ENCODE peak calls at places on chromosomes 16 and 17, in four cellular contexts. One of them, this sample, is unnamed.

GRCh38 chr17:34620458-34620857 is 41.1 kb downstream of the TMEM132E start:
- DNase-seq in mesendoderm: no peak
- DNase-seq in right lobe of liver: no peak
- DNase-seq in IMR-90: no peak
- DNase-seq in this sample: no peak

GRCh38 chr16:85613609-85614337 is 651 bp downstream of the GSE1 start:
- DNase-seq in mesendoderm: peak; percentile 93
- DNase-seq in right lobe of liver: peak; percentile 72
- DNase-seq in IMR-90: no peak
- DNase-seq in this sample: no peak

GRCh38 chr16:31108035-31108793 is at the start of gene BCKDK:
- DNase-seq in mesendoderm: peak; percentile 65
- DNase-seq in right lobe of liver: peak; percentile 79
- DNase-seq in IMR-90: peak; percentile 60
- DNase-seq in this sample: peak; percentile 49

GRCh38 chr16:79600636-79601091 is at the start of gene MAF:
- DNase-seq in mesendoderm: peak; percentile 86
- DNase-seq in right lobe of liver: peak; percentile 97
- DNase-seq in IMR-90: peak; percentile 24
- DNase-seq in this sample: peak; percentile 97

GRCh38 chr16:86905302-86905701 is 327.0 kb downstream of the FOXL1 start:
- DNase-seq in mesendoderm: no peak
- DNase-seq in right lobe of liver: no peak
- DNase-seq in IMR-90: no peak
- DNase-seq in this sample: no peak

GRCh38 chr17:3845361-3845753 is 689 bp downstream of the NCBP3 start:
- DNase-seq in mesendoderm: peak; percentile 55
- DNase-seq in right lobe of liver: no peak
- DNase-seq in IMR-90: no peak
- DNase-seq in this sample: no peak

GRCh38 chr16:84648595-84649510 is 542 bp downstream of the KLHL36 start:
- DNase-seq in mesendoderm: no peak
- DNase-seq in right lobe of liver: peak; percentile 78
- DNase-seq in IMR-90: no peak
- DNase-seq in this sample: no peak

GRCh38 chr16:81405702-81406113 is 38.9 kb upstream of the CMIP start:
- DNase-seq in mesendoderm: peak; percentile 96
- DNase-seq in right lobe of liver: no peak
- DNase-seq in IMR-90: peak; percentile 92
- DNase-seq in this sample: peak; percentile 94

GRCh38 chr17:60163108-60163784 is 13.5 kb downstream of the CA4 start:
- DNase-seq in mesendoderm: no peak
- DNase-seq in right lobe of liver: no peak
- DNase-seq in IMR-90: no peak
- DNase-seq in this sample: no peak

GRCh38 chr16:58037365-58038057 is 12.0 kb downstream of the MMP15 start:
- DNase-seq in mesendoderm: peak; percentile 32
- DNase-seq in right lobe of liver: no peak
- DNase-seq in IMR-90: no peak
- DNase-seq in this sample: no peak

GRCh38 chr16:66228791-66229190 is 137.7 kb upstream of the CDH5 start:
- DNase-seq in mesendoderm: no peak
- DNase-seq in right lobe of liver: no peak
- DNase-seq in IMR-90: peak; percentile 38
- DNase-seq in this sample: no peak

GRCh38 chr16:972316-973002 is 1.7 kb upstream of the LMF1 start:
- DNase-seq in mesendoderm: no peak
- DNase-seq in right lobe of liver: no peak
- DNase-seq in IMR-90: no peak
- DNase-seq in this sample: no peak

GRCh38 chr17:28405632-28406477 is at the start of gene SLC46A1:
- DNase-seq in mesendoderm: peak; percentile 78
- DNase-seq in right lobe of liver: peak; percentile 79
- DNase-seq in IMR-90: no peak
- DNase-seq in this sample: no peak

GRCh38 chr17:32970281-32970680 is 21.4 kb upstream of the SPACA3 start:
- DNase-seq in mesendoderm: no peak
- DNase-seq in right lobe of liver: no peak
- DNase-seq in IMR-90: no peak
- DNase-seq in this sample: no peak

DNA sequence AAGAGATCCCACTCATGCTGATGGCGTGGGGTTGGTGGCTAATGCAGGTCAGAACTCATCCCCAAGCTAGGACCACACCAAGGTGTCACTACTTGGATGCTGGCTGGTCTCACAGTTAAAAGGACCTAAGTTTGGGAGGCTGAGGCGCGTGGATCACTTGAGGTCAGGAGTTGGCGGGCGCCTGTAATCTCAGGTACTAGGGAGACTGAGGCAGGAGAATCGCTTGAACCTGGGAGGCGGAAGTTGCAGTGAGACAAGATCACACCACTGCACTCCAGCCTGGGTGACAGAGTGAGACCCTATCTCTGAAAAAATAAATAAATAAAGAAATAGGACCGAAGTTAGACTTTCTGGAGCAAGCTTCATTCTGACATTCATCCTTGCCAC is 6.6 kb upstream of the CDC42EP4 start:
- DNase-seq in mesendoderm: no peak
- DNase-seq in right lobe of liver: no peak
- DNase-seq in IMR-90: no peak
- DNase-seq in this sample: no peak
- H3K4me3 ChIP-seq in mesendoderm: no peak overlapping the region
- H3K4me3 ChIP-seq in right lobe of liver: no peak overlapping the region
- H3K4me3 ChIP-seq in IMR-90: no peak overlapping the region
- H3K4me3 ChIP-seq in this sample: no peak overlapping the region

GRCh38 chr17:6231886-6232767 is 161.9 kb downstream of the WSCD1 start:
- DNase-seq in mesendoderm: peak; percentile 61
- DNase-seq in right lobe of liver: no peak
- DNase-seq in IMR-90: no peak
- DNase-seq in this sample: no peak
- H3K27ac ChIP-seq in mesendoderm: no peak overlapping the region
- H3K27ac ChIP-seq in right lobe of liver: no peak overlapping the region
- H3K27ac ChIP-seq in IMR-90: no peak overlapping the region
- H3K27ac ChIP-seq in this sample: no peak overlapping the region

GRCh38 chr17:31457391-31458234 is 66.1 kb downstream of the RAB11FIP4 start:
- DNase-seq in mesendoderm: peak; percentile 21
- DNase-seq in right lobe of liver: no peak
- DNase-seq in IMR-90: no peak
- DNase-seq in this sample: no peak
- H3K4me3 ChIP-seq in mesendoderm: no peak overlapping the region
- H3K4me3 ChIP-seq in right lobe of liver: no peak overlapping the region
- H3K4me3 ChIP-seq in IMR-90: no peak overlapping the region
- H3K4me3 ChIP-seq in this sample: no peak overlapping the region

DNA sequence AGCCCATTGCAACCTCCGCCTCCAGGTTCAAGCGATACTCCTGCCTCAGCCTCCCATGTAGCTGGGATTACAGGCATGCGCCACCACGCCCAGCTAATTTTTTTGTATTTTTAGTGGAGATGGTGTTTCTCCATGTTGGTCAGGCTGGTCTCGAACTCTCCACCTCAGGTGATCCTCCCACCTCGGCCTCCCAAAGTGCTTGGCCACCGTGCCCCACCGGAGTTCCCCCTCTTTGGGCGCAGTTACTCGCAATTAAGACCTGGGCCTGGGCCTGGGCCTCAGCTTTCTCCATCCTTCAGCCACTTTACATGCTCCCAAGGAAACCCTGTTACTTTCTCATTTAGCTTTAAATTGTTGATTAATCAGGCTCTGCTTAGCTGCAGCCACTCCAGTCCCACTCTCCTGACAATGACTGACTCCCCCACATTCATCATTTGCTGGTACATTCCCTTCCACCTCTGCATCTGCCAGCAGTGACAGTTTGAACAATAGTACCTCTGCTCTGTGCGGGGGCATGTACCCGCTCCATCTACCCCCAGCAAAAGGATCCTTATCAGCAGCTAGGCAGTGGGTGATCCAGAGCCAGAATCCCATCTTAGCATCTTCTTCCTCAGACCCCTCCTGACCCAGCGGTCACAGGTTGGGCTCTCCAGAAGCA is 47.2 kb upstream of the SLC47A1 start:
- DNase-seq in mesendoderm: no peak
- DNase-seq in right lobe of liver: no peak
- DNase-seq in IMR-90: no peak
- DNase-seq in this sample: no peak
- H3K27ac ChIP-seq in mesendoderm: no peak overlapping the region
- H3K27ac ChIP-seq in right lobe of liver: no peak overlapping the region
- H3K27ac ChIP-seq in IMR-90: no peak overlapping the region
- H3K27ac ChIP-seq in this sample: no peak overlapping the region

DNA sequence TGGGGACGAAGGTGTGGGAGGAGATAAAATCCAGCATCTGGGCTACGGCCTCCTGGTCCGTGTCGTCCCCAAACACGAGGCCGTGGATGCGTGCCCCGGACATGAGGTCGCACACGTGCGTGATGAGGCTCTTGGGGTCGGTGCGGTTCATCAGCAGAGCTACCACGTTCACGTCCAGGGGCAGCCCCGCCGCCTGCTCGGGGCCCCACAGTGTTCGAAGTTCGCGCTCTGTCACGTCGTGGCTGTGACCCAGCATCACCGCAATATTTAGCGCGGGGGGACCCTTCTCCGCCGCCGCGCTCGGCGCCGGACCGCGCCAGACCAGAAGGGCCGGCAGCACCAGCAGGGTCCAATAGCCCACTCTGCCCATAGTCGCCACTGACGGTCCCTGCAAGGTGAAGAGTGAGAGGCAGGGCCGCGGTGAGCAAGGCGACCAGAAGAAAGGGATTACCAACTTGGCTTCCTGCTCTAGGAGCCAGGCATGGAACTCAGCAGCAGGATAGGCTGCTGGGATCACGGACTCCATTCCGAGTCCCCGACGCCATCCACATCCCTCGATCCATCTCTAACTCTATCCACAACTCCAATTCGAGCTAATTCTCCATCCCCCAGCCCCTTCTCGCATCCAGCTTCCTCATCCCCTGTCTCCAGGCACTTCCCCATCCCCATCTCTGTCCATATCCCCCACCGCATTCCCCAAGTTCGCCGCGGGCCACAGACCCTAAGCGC is 2.0 kb downstream of the GRIN2A start:
- DNase-seq in mesendoderm: no peak
- DNase-seq in right lobe of liver: no peak
- DNase-seq in IMR-90: no peak
- DNase-seq in this sample: no peak
- H3K4me3 ChIP-seq in mesendoderm: no peak overlapping the region
- H3K4me3 ChIP-seq in right lobe of liver: no peak overlapping the region
- H3K4me3 ChIP-seq in IMR-90: no peak overlapping the region
- H3K4me3 ChIP-seq in this sample: no peak overlapping the region

DNA sequence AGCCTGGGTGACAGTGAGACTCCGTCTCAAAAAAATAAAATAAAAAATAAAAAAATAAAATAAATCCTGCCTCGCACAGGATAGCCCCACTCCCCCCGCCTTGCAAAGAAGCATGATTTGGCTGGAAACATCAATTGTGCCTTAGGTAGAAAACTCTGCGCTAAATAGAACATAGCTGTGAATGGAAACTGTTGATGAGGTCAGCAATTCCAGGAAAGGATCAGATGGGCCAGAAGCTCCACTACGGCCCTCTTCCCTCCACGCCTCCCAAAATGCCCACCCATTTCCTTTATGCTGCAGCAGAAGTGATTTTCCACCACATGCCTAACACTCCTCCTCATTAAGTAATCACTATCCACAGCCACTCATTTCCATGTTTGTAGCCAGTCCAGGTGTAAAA is 473.4 kb downstream of the XYLT1 start:
- DNase-seq in mesendoderm: no peak
- DNase-seq in right lobe of liver: no peak
- DNase-seq in IMR-90: no peak
- DNase-seq in this sample: no peak
- H3K27ac ChIP-seq in mesendoderm: no peak overlapping the region
- H3K27ac ChIP-seq in right lobe of liver: no peak overlapping the region
- H3K27ac ChIP-seq in IMR-90: no peak overlapping the region
- H3K27ac ChIP-seq in this sample: no peak overlapping the region

GRCh38 chr16:56211471-56211944 is 20.2 kb downstream of the GNAO1 start:
- DNase-seq in mesendoderm: peak; percentile 5
- DNase-seq in right lobe of liver: no peak
- DNase-seq in IMR-90: no peak
- DNase-seq in this sample: no peak

GRCh38 chr16:56206951-56207350 is 15.7 kb downstream of the GNAO1 start:
- DNase-seq in mesendoderm: no peak
- DNase-seq in right lobe of liver: no peak
- DNase-seq in IMR-90: no peak
- DNase-seq in this sample: no peak

GRCh38 chr16:56207421-56207820 is 16.1 kb downstream of the GNAO1 start:
- DNase-seq in mesendoderm: no peak
- DNase-seq in right lobe of liver: no peak
- DNase-seq in IMR-90: no peak
- DNase-seq in this sample: no peak

DNA sequence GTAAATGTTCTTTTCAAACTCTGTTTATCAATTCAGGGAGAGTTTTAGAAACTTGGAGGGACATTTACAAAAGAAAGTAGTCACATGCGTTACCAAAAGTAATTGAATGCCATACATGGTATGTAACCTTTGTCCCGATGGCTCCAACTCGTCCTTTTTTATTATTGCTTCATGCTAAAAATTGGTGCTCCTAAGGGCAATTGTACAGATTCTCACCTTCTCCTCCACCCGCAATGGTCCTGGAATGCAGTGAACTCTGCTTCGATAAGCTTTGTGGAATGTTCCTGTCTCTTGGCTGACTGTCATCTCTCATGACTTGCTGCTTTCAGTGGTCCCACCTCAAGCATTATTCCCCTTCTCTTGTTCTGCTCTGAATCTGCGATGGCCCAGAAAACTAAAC is 20.9 kb downstream of the GNAO1 start:
- DNase-seq in mesendoderm: peak; percentile 4
- DNase-seq in right lobe of liver: no peak
- DNase-seq in IMR-90: no peak
- DNase-seq in this sample: no peak
- H3K4me3 ChIP-seq in mesendoderm: no peak overlapping the region
- H3K4me3 ChIP-seq in right lobe of liver: no peak overlapping the region
- H3K4me3 ChIP-seq in IMR-90: no peak overlapping the region
- H3K4me3 ChIP-seq in this sample: no peak overlapping the region

GRCh38 chr16:12920739-12921138 is 19.3 kb downstream of the SHISA9 start:
- DNase-seq in mesendoderm: no peak
- DNase-seq in right lobe of liver: no peak
- DNase-seq in IMR-90: no peak
- DNase-seq in this sample: no peak

GRCh38 chr16:12927591-12927990 is 26.2 kb downstream of the SHISA9 start:
- DNase-seq in mesendoderm: no peak
- DNase-seq in right lobe of liver: no peak
- DNase-seq in IMR-90: no peak
- DNase-seq in this sample: no peak

GRCh38 chr16:12930881-12931280 is 29.5 kb downstream of the SHISA9 start:
- DNase-seq in mesendoderm: no peak
- DNase-seq in right lobe of liver: no peak
- DNase-seq in IMR-90: no peak
- DNase-seq in this sample: no peak

DNA sequence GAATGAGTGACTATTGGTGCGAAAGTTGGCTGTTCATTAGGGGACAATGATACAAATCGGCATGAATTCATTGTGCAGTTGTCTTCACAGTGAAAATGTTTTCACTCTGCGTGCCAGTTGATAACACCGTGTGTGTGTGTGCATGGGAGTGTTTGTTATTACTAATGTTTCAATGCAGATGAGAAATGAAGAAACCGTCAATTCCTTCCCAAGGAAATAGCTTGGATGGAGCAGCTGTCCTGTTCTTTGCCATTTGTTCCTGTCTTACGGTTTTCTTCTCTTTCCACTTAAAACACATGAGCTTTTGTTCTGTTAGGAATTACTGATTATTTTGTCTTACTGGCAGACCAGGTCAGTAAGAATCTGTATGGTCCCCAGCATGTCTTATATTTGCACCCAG is 23.6 kb downstream of the SHISA9 start:
- DNase-seq in mesendoderm: no peak
- DNase-seq in right lobe of liver: no peak
- DNase-seq in IMR-90: no peak
- DNase-seq in this sample: no peak
- H3K27ac ChIP-seq in mesendoderm: no peak overlapping the region
- H3K27ac ChIP-seq in right lobe of liver: no peak overlapping the region
- H3K27ac ChIP-seq in IMR-90: no peak overlapping the region
- H3K27ac ChIP-seq in this sample: no peak overlapping the region